ENCODE peak calls at places on chromosomes 13 and 19, in four cellular contexts. A is fibroblast of the aortic adventitia; J is stimulated activated CD8-positive, alpha-beta memory T cell treated with anti-CD3 and anti-CD28 coated beads, Interleukin-7, amount 100 ng/mL, for 1 hour; Z is activated T-cell treated with anti-CD3 and anti-CD28 coated beads, Interleukin-2, amount 50 U/mL, for 72 hours. U is an unnamed sample.

GRCh38 chr13:57624565-57625435 is 6.7 kb upstream of the PCDH17 start:
- DNase-seq in J (no peak), Z (no peak), A (peak), U (peak)

GRCh38 chr19:4929186-4929585 is 19.9 kb downstream of the UHRF1 start:
- DNase-seq in A (no peak), J (no peak), Z (no peak), U (no peak)

GRCh38 chr13:109881347-109881725 is 95.0 kb upstream of the IRS2 start:
- DNase-seq in A (no peak), J (no peak), Z (no peak), U (no peak)

GRCh38 chr19:43527860-43528622 is 1.0 kb upstream of the ETHE1 start:
- DNase-seq in A (peak), J (no peak), Z (no peak), U (no peak)

GRCh38 chr19:23440791-23441190 is 45.5 kb upstream of the ZNF91 start:
- DNase-seq in A (no peak), Z (peak), J (no peak), U (no peak)

GRCh38 chr19:56144396-56144795 is 3.3 kb downstream of the ZNF444 start:
- DNase-seq in Z (no peak), J (no peak), A (no peak), U (no peak)

GRCh38 chr19:56670401-56670960 is 1.1 kb downstream of the ZNF835 start:
- DNase-seq in Z (no peak), A (no peak), J (no peak), U (no peak)

GRCh38 chr19:4089400-4089908 is 22.8 kb upstream of the ZBTB7A start:
- DNase-seq in Z (peak), J (peak), A (no peak), U (peak)

GRCh38 chr19:7069042-7069903 is at the start of gene ZNF557:
- DNase-seq in J (peak), Z (peak), A (peak), U (peak)

GRCh38 chr19:18520848-18521691 is 800 bp downstream of the ELL start:
- DNase-seq in Z (peak), A (no peak), J (no peak), U (peak)

GRCh38 chr13:98847780-98848179 is 95.3 kb upstream of the SLC15A1 start:
- DNase-seq in Z (no peak), J (no peak), A (no peak), U (no peak)

GRCh38 chr13:20197361-20197834 is 4.7 kb upstream of the GJB2 start:
- DNase-seq in J (no peak), A (peak), Z (peak), U (peak)

GRCh38 chr19:1020868-1021425 is at the start of gene TMEM259:
- DNase-seq in A (peak), Z (peak), J (peak), U (peak)

GRCh38 chr13:112194167-112194530 is 127.2 kb downstream of the SOX1 start:
- DNase-seq in Z (no peak), J (no peak), A (no peak), U (no peak)

GRCh38 chr19:29714953-29715694 is at the start of gene C19orf12:
- DNase-seq in A (peak), Z (peak), J (peak), U (peak)

GRCh38 chr13:40786568-40786996 is 2.8 kb upstream of the SLC25A15 start:
- DNase-seq in J (no peak), A (no peak), Z (peak), U (no peak)

GRCh38 chr13:63517376-63517775 is 2101.7 kb upstream of the PCDH20 start:
- DNase-seq in J (no peak), Z (no peak), A (no peak), U (no peak)

GRCh38 chr19:7460562-7460966 is 28.3 kb downstream of the PEX11G start:
- DNase-seq in A (peak), Z (no peak), J (no peak), U (no peak)

GRCh38 chr13:113792821-113793717 is 34.0 kb downstream of the TMEM255B start:
- DNase-seq in A (no peak), J (no peak), Z (no peak), U (no peak)

GRCh38 chr13:105721056-105721455 is 814.4 kb downstream of the EFNB2 start:
- DNase-seq in J (no peak), A (no peak), Z (no peak), U (no peak)

GRCh38 chr13:40613954-40614353 is 52.5 kb downstream of the FOXO1 start:
- DNase-seq in A (no peak), J (no peak), Z (no peak), U (no peak)

GRCh38 chr13:29505511-29505910 is 90.0 kb downstream of the SLC7A1 start:
- DNase-seq in J (no peak), A (no peak), Z (no peak), U (no peak)

GRCh38 chr19:48623556-48624066 is 4.3 kb downstream of the SPHK2 start:
- DNase-seq in Z (no peak), J (no peak), A (no peak), U (no peak)

GRCh38 chr19:4007836-4008539 is 452 bp downstream of the PIAS4 start:
- DNase-seq in Z (peak), A (no peak), J (no peak), U (no peak)

GRCh38 chr19:40510526-40511115 is 43.8 kb downstream of the SPTBN4 start:
- DNase-seq in A (no peak), Z (no peak), J (no peak), U (no peak)

GRCh38 chr19:57708641-57709354 is at the start of gene ZNF154:
- DNase-seq in Z (peak), J (no peak), A (peak), U (peak)

GRCh38 chr13:72849571-72849970 is 67.6 kb downstream of the PIBF1 start:
- DNase-seq in A (peak), J (no peak), Z (no peak), U (no peak)

GRCh38 chr19:53553865-53554791 is 16.2 kb downstream of the ZNF331 start:
- DNase-seq in Z (peak), J (peak), A (peak), U (peak)

GRCh38 chr19:8731428-8732169 is 10.2 kb downstream of the OR2Z1 start:
- DNase-seq in A (no peak), Z (no peak), J (no peak), U (no peak)

GRCh38 chr13:27708325-27708724 is 84.0 kb upstream of the GSX1 start:
- DNase-seq in J (no peak), Z (no peak), A (no peak), U (no peak)

GRCh38 chr13:72255908-72256307 is 388.9 kb upstream of the DACH1 start:
- DNase-seq in A (no peak), J (no peak), Z (no peak), U (no peak)

U was measured in GM13977.